ENCODE peak calls at places on chromosomes 3 and 15, in eight cellular contexts. R is NCI-H748 treated with DMSO at 0.1 percent for 48 hours; W is AG08395; Q is HFF-Myc; X is globus pallidus; H is stimulated activated CD4-positive, alpha-beta T cell treated with anti-CD3 and anti-CD28 coated beads, TNF-alpha, amount 100 ng/mL, for 1 hour; M is left ventricle myocardium superior; G is heart left ventricle. U is an unnamed sample.

GRCh38 chr15:65634381-65634780 is 12.6 kb downstream of the SLC24A1 start:
- DNase-seq in R (no peak), W (no peak), Q (no peak), X (no peak), H (no peak), M (no peak), G (no peak), U (no peak)

GRCh38 chr3:55452886-55453285 is 34.2 kb downstream of the WNT5A start:
- DNase-seq in R (no peak), W (no peak), Q (no peak), X (no peak), H (no peak), M (no peak), G (no peak), U (no peak)

GRCh38 chr3:182760576-182761164 is 32.6 kb upstream of the ATP11B start:
- DNase-seq in R (no peak), W (no peak), Q (no peak), X (no peak), H (no peak), M (no peak), G (no peak), U (no peak)

GRCh38 chr3:125306620-125307019 is 68.5 kb downstream of the ZNF148 start:
- DNase-seq in R (no peak), W (no peak), Q (no peak), X (no peak), H (no peak), M (no peak), G (no peak), U (no peak)

GRCh38 chr15:25175789-25176615 is 221.2 kb downstream of the SNRPN start:
- DNase-seq in R (no peak), W (no peak), Q (no peak), X (no peak), H (no peak), M (peak; percentile 5), G (peak; percentile 25), U (no peak)

GRCh38 chr3:186207515-186207914 is 98.6 kb upstream of the ETV5 start:
- DNase-seq in R (no peak), W (no peak), Q (no peak), X (no peak), H (no peak), M (no peak), G (no peak), U (no peak)

GRCh38 chr3:189137416-189137815 is 34.4 kb upstream of the TPRG1 start:
- DNase-seq in R (no peak), W (no peak), Q (no peak), X (no peak), H (no peak), M (no peak), G (no peak), U (no peak)

GRCh38 chr15:66955871-66956585 is 109.4 kb upstream of the SMAD3 start:
- DNase-seq in R (no peak), W (no peak), Q (no peak), X (no peak), H (no peak), M (no peak), G (no peak), U (no peak)

GRCh38 chr3:55439657-55440405 is 47.3 kb downstream of the WNT5A start:
- DNase-seq in R (no peak), W (no peak), Q (no peak), X (no peak), H (no peak), M (no peak), G (no peak), U (no peak)

GRCh38 chr15:58748040-58748786 is 1.3 kb downstream of the ADAM10 start:
- DNase-seq in R (no peak), W (no peak), Q (no peak), X (peak; percentile 52), H (no peak), M (no peak), G (no peak), U (no peak)

GRCh38 chr3:17632401-17633100 is 109.9 kb downstream of the TBC1D5 start:
- DNase-seq in R (no peak), W (peak; percentile 50), Q (no peak), X (no peak), H (no peak), M (no peak), G (no peak), U (no peak)

U was measured in activated CD8-positive, alpha-beta memory T cell treated with anti-CD3 and anti-CD28 coated beads for 1 hour.